ENCODE peak calls at places on chromosome 13, in ten cellular contexts. One of them, this sample, is unnamed.

GRCh38 chr13:101838305-101838835 is 385.9 kb downstream of the ITGBL1 start:
- DNase-seq in left kidney: peak
- DNase-seq in GOT3: no peak
- DNase-seq in ascending aorta: no peak
- DNase-seq in stimulated activated CD4-positive, alpha-beta T cell treated with anti-CD3 and anti-CD28 coated beads, Interleukin-12 subunit alpha, Interleukin-12 subunit beta, amount 100 ng/mL, for 4 hours: no peak
- DNase-seq in neural progenitor cell: no peak
- DNase-seq in CD4-positive, CD25-positive, alpha-beta regulatory T cell: no peak
- DNase-seq in mucosa of descending colon: no peak
- DNase-seq in EL: peak
- DNase-seq in EH: peak
- DNase-seq in this sample: no peak

GRCh38 chr13:91314888-91315287 is 32.6 kb upstream of the MIR17HG start:
- DNase-seq in left kidney: no peak
- DNase-seq in GOT3: no peak
- DNase-seq in ascending aorta: no peak
- DNase-seq in stimulated activated CD4-positive, alpha-beta T cell treated with anti-CD3 and anti-CD28 coated beads, Interleukin-12 subunit alpha, Interleukin-12 subunit beta, amount 100 ng/mL, for 4 hours: no peak
- DNase-seq in neural progenitor cell: no peak
- DNase-seq in CD4-positive, CD25-positive, alpha-beta regulatory T cell: no peak
- DNase-seq in mucosa of descending colon: no peak
- DNase-seq in EL: no peak
- DNase-seq in EH: no peak
- DNase-seq in this sample: no peak

GRCh38 chr13:50994651-50995050 is 85.1 kb downstream of the RNASEH2B start:
- DNase-seq in left kidney: no peak
- DNase-seq in GOT3: no peak
- DNase-seq in ascending aorta: no peak
- DNase-seq in stimulated activated CD4-positive, alpha-beta T cell treated with anti-CD3 and anti-CD28 coated beads, Interleukin-12 subunit alpha, Interleukin-12 subunit beta, amount 100 ng/mL, for 4 hours: no peak
- DNase-seq in neural progenitor cell: no peak
- DNase-seq in CD4-positive, CD25-positive, alpha-beta regulatory T cell: no peak
- DNase-seq in mucosa of descending colon: no peak
- DNase-seq in EL: no peak
- DNase-seq in EH: no peak
- DNase-seq in this sample: no peak

GRCh38 chr13:74768521-74769090 is 634.4 kb upstream of the KLF12 start:
- DNase-seq in left kidney: no peak
- DNase-seq in GOT3: no peak
- DNase-seq in ascending aorta: no peak
- DNase-seq in stimulated activated CD4-positive, alpha-beta T cell treated with anti-CD3 and anti-CD28 coated beads, Interleukin-12 subunit alpha, Interleukin-12 subunit beta, amount 100 ng/mL, for 4 hours: no peak
- DNase-seq in neural progenitor cell: no peak
- DNase-seq in CD4-positive, CD25-positive, alpha-beta regulatory T cell: no peak
- DNase-seq in mucosa of descending colon: no peak
- DNase-seq in EL: peak
- DNase-seq in EH: peak
- DNase-seq in this sample: no peak

GRCh38 chr13:68110178-68110768 is 880.1 kb upstream of the PCDH9 start:
- DNase-seq in left kidney: no peak
- DNase-seq in GOT3: no peak
- DNase-seq in ascending aorta: no peak
- DNase-seq in stimulated activated CD4-positive, alpha-beta T cell treated with anti-CD3 and anti-CD28 coated beads, Interleukin-12 subunit alpha, Interleukin-12 subunit beta, amount 100 ng/mL, for 4 hours: no peak
- DNase-seq in neural progenitor cell: no peak
- DNase-seq in CD4-positive, CD25-positive, alpha-beta regulatory T cell: no peak
- DNase-seq in mucosa of descending colon: no peak
- DNase-seq in EL: no peak
- DNase-seq in EH: no peak
- DNase-seq in this sample: no peak

GRCh38 chr13:66887088-66887487 is 343.0 kb downstream of the PCDH9 start:
- DNase-seq in left kidney: peak
- DNase-seq in GOT3: no peak
- DNase-seq in ascending aorta: no peak
- DNase-seq in stimulated activated CD4-positive, alpha-beta T cell treated with anti-CD3 and anti-CD28 coated beads, Interleukin-12 subunit alpha, Interleukin-12 subunit beta, amount 100 ng/mL, for 4 hours: no peak
- DNase-seq in neural progenitor cell: no peak
- DNase-seq in CD4-positive, CD25-positive, alpha-beta regulatory T cell: no peak
- DNase-seq in mucosa of descending colon: no peak
- DNase-seq in EL: no peak
- DNase-seq in EH: peak
- DNase-seq in this sample: no peak

GRCh38 chr13:113548778-113549621 is 35.6 kb upstream of the TFDP1 start:
- DNase-seq in left kidney: peak
- DNase-seq in GOT3: no peak
- DNase-seq in ascending aorta: peak
- DNase-seq in stimulated activated CD4-positive, alpha-beta T cell treated with anti-CD3 and anti-CD28 coated beads, Interleukin-12 subunit alpha, Interleukin-12 subunit beta, amount 100 ng/mL, for 4 hours: no peak
- DNase-seq in neural progenitor cell: no peak
- DNase-seq in CD4-positive, CD25-positive, alpha-beta regulatory T cell: no peak
- DNase-seq in mucosa of descending colon: no peak
- DNase-seq in EL: no peak
- DNase-seq in EH: peak
- DNase-seq in this sample: no peak

GRCh38 chr13:110436276-110436675 is 125.2 kb downstream of the RAB20 start:
- DNase-seq in left kidney: no peak
- DNase-seq in GOT3: no peak
- DNase-seq in ascending aorta: no peak
- DNase-seq in stimulated activated CD4-positive, alpha-beta T cell treated with anti-CD3 and anti-CD28 coated beads, Interleukin-12 subunit alpha, Interleukin-12 subunit beta, amount 100 ng/mL, for 4 hours: no peak
- DNase-seq in neural progenitor cell: no peak
- DNase-seq in CD4-positive, CD25-positive, alpha-beta regulatory T cell: no peak
- DNase-seq in mucosa of descending colon: no peak
- DNase-seq in EL: no peak
- DNase-seq in EH: peak
- DNase-seq in this sample: peak

GRCh38 chr13:27261376-27261775 is 9.3 kb upstream of the RASL11A start:
- DNase-seq in left kidney: peak
- DNase-seq in GOT3: no peak
- DNase-seq in ascending aorta: no peak
- DNase-seq in stimulated activated CD4-positive, alpha-beta T cell treated with anti-CD3 and anti-CD28 coated beads, Interleukin-12 subunit alpha, Interleukin-12 subunit beta, amount 100 ng/mL, for 4 hours: no peak
- DNase-seq in neural progenitor cell: no peak
- DNase-seq in CD4-positive, CD25-positive, alpha-beta regulatory T cell: no peak
- DNase-seq in mucosa of descending colon: no peak
- DNase-seq in EL: peak
- DNase-seq in EH: peak
- DNase-seq in this sample: no peak

GRCh38 chr13:107291875-107292274 is 723.9 kb upstream of the ARGLU1 start:
- DNase-seq in left kidney: no peak
- DNase-seq in GOT3: no peak
- DNase-seq in ascending aorta: no peak
- DNase-seq in stimulated activated CD4-positive, alpha-beta T cell treated with anti-CD3 and anti-CD28 coated beads, Interleukin-12 subunit alpha, Interleukin-12 subunit beta, amount 100 ng/mL, for 4 hours: no peak
- DNase-seq in neural progenitor cell: no peak
- DNase-seq in CD4-positive, CD25-positive, alpha-beta regulatory T cell: no peak
- DNase-seq in mucosa of descending colon: no peak
- DNase-seq in EL: no peak
- DNase-seq in EH: no peak
- DNase-seq in this sample: no peak

GRCh38 chr13:24528816-24529398 is 16.3 kb upstream of the PARP4 start:
- DNase-seq in left kidney: no peak
- DNase-seq in GOT3: no peak
- DNase-seq in ascending aorta: no peak
- DNase-seq in stimulated activated CD4-positive, alpha-beta T cell treated with anti-CD3 and anti-CD28 coated beads, Interleukin-12 subunit alpha, Interleukin-12 subunit beta, amount 100 ng/mL, for 4 hours: no peak
- DNase-seq in neural progenitor cell: no peak
- DNase-seq in CD4-positive, CD25-positive, alpha-beta regulatory T cell: no peak
- DNase-seq in mucosa of descending colon: no peak
- DNase-seq in EL: no peak
- DNase-seq in EH: no peak
- DNase-seq in this sample: no peak

GRCh38 chr13:46160474-46161066 is 21.4 kb downstream of the LCP1 start:
- DNase-seq in left kidney: peak
- DNase-seq in GOT3: no peak
- DNase-seq in ascending aorta: no peak
- DNase-seq in stimulated activated CD4-positive, alpha-beta T cell treated with anti-CD3 and anti-CD28 coated beads, Interleukin-12 subunit alpha, Interleukin-12 subunit beta, amount 100 ng/mL, for 4 hours: no peak
- DNase-seq in neural progenitor cell: peak
- DNase-seq in CD4-positive, CD25-positive, alpha-beta regulatory T cell: peak
- DNase-seq in mucosa of descending colon: no peak
- DNase-seq in EL: peak
- DNase-seq in EH: peak
- DNase-seq in this sample: peak

GRCh38 chr13:43251967-43252366 is 228.6 kb downstream of the DNAJC15 start:
- DNase-seq in left kidney: no peak
- DNase-seq in GOT3: no peak
- DNase-seq in ascending aorta: no peak
- DNase-seq in stimulated activated CD4-positive, alpha-beta T cell treated with anti-CD3 and anti-CD28 coated beads, Interleukin-12 subunit alpha, Interleukin-12 subunit beta, amount 100 ng/mL, for 4 hours: no peak
- DNase-seq in neural progenitor cell: no peak
- DNase-seq in CD4-positive, CD25-positive, alpha-beta regulatory T cell: no peak
- DNase-seq in mucosa of descending colon: no peak
- DNase-seq in EL: no peak
- DNase-seq in EH: no peak
- DNase-seq in this sample: no peak

GRCh38 chr13:28532226-28533048 is 37.5 kb upstream of the FLT1 start:
- DNase-seq in left kidney: peak
- DNase-seq in GOT3: no peak
- DNase-seq in ascending aorta: no peak
- DNase-seq in stimulated activated CD4-positive, alpha-beta T cell treated with anti-CD3 and anti-CD28 coated beads, Interleukin-12 subunit alpha, Interleukin-12 subunit beta, amount 100 ng/mL, for 4 hours: no peak
- DNase-seq in neural progenitor cell: peak
- DNase-seq in CD4-positive, CD25-positive, alpha-beta regulatory T cell: no peak
- DNase-seq in mucosa of descending colon: peak
- DNase-seq in EL: peak
- DNase-seq in EH: peak
- DNase-seq in this sample: peak

GRCh38 chr13:46071590-46072249 is 19.2 kb upstream of the ZC3H13 start:
- DNase-seq in left kidney: no peak
- DNase-seq in GOT3: no peak
- DNase-seq in ascending aorta: no peak
- DNase-seq in stimulated activated CD4-positive, alpha-beta T cell treated with anti-CD3 and anti-CD28 coated beads, Interleukin-12 subunit alpha, Interleukin-12 subunit beta, amount 100 ng/mL, for 4 hours: no peak
- DNase-seq in neural progenitor cell: no peak
- DNase-seq in CD4-positive, CD25-positive, alpha-beta regulatory T cell: no peak
- DNase-seq in mucosa of descending colon: no peak
- DNase-seq in EL: no peak
- DNase-seq in EH: no peak
- DNase-seq in this sample: no peak

GRCh38 chr13:99847318-99847750 is 124.2 kb downstream of the ZIC5 start:
- DNase-seq in left kidney: peak
- DNase-seq in GOT3: no peak
- DNase-seq in ascending aorta: no peak
- DNase-seq in stimulated activated CD4-positive, alpha-beta T cell treated with anti-CD3 and anti-CD28 coated beads, Interleukin-12 subunit alpha, Interleukin-12 subunit beta, amount 100 ng/mL, for 4 hours: no peak
- DNase-seq in neural progenitor cell: no peak
- DNase-seq in CD4-positive, CD25-positive, alpha-beta regulatory T cell: no peak
- DNase-seq in mucosa of descending colon: no peak
- DNase-seq in EL: no peak
- DNase-seq in EH: no peak
- DNase-seq in this sample: no peak

GRCh38 chr13:94548382-94549240 is 47.3 kb downstream of the TGDS start:
- DNase-seq in left kidney: peak
- DNase-seq in GOT3: no peak
- DNase-seq in ascending aorta: no peak
- DNase-seq in stimulated activated CD4-positive, alpha-beta T cell treated with anti-CD3 and anti-CD28 coated beads, Interleukin-12 subunit alpha, Interleukin-12 subunit beta, amount 100 ng/mL, for 4 hours: peak
- DNase-seq in neural progenitor cell: peak
- DNase-seq in CD4-positive, CD25-positive, alpha-beta regulatory T cell: no peak
- DNase-seq in mucosa of descending colon: peak
- DNase-seq in EL: peak
- DNase-seq in EH: peak
- DNase-seq in this sample: peak

GRCh38 chr13:84917252-84917878 is 881.9 kb downstream of the SLITRK6 start:
- DNase-seq in left kidney: peak
- DNase-seq in GOT3: no peak
- DNase-seq in ascending aorta: no peak
- DNase-seq in stimulated activated CD4-positive, alpha-beta T cell treated with anti-CD3 and anti-CD28 coated beads, Interleukin-12 subunit alpha, Interleukin-12 subunit beta, amount 100 ng/mL, for 4 hours: no peak
- DNase-seq in neural progenitor cell: no peak
- DNase-seq in CD4-positive, CD25-positive, alpha-beta regulatory T cell: no peak
- DNase-seq in mucosa of descending colon: no peak
- DNase-seq in EL: peak
- DNase-seq in EH: peak
- DNase-seq in this sample: peak

GRCh38 chr13:103772576-103772975 is 706.4 kb upstream of the SLC10A2 start:
- DNase-seq in left kidney: no peak
- DNase-seq in GOT3: no peak
- DNase-seq in ascending aorta: no peak
- DNase-seq in stimulated activated CD4-positive, alpha-beta T cell treated with anti-CD3 and anti-CD28 coated beads, Interleukin-12 subunit alpha, Interleukin-12 subunit beta, amount 100 ng/mL, for 4 hours: no peak
- DNase-seq in neural progenitor cell: no peak
- DNase-seq in CD4-positive, CD25-positive, alpha-beta regulatory T cell: no peak
- DNase-seq in mucosa of descending colon: no peak
- DNase-seq in EL: no peak
- DNase-seq in EH: no peak
- DNase-seq in this sample: no peak

GRCh38 chr13:24784319-24784718 is 20.4 kb downstream of the RNF17 start:
- DNase-seq in left kidney: no peak
- DNase-seq in GOT3: no peak
- DNase-seq in ascending aorta: no peak
- DNase-seq in stimulated activated CD4-positive, alpha-beta T cell treated with anti-CD3 and anti-CD28 coated beads, Interleukin-12 subunit alpha, Interleukin-12 subunit beta, amount 100 ng/mL, for 4 hours: no peak
- DNase-seq in neural progenitor cell: no peak
- DNase-seq in CD4-positive, CD25-positive, alpha-beta regulatory T cell: no peak
- DNase-seq in mucosa of descending colon: no peak
- DNase-seq in EL: no peak
- DNase-seq in EH: no peak
- DNase-seq in this sample: no peak

GRCh38 chr13:78137404-78138142 is 218.9 kb upstream of the EDNRB start:
- DNase-seq in left kidney: peak
- DNase-seq in GOT3: no peak
- DNase-seq in ascending aorta: no peak
- DNase-seq in stimulated activated CD4-positive, alpha-beta T cell treated with anti-CD3 and anti-CD28 coated beads, Interleukin-12 subunit alpha, Interleukin-12 subunit beta, amount 100 ng/mL, for 4 hours: no peak
- DNase-seq in neural progenitor cell: peak
- DNase-seq in CD4-positive, CD25-positive, alpha-beta regulatory T cell: peak
- DNase-seq in mucosa of descending colon: peak
- DNase-seq in EL: peak
- DNase-seq in EH: peak
- DNase-seq in this sample: peak

GRCh38 chr13:32277838-32278237 is 37.3 kb downstream of the ZAR1L start:
- DNase-seq in left kidney: no peak
- DNase-seq in GOT3: no peak
- DNase-seq in ascending aorta: no peak
- DNase-seq in stimulated activated CD4-positive, alpha-beta T cell treated with anti-CD3 and anti-CD28 coated beads, Interleukin-12 subunit alpha, Interleukin-12 subunit beta, amount 100 ng/mL, for 4 hours: no peak
- DNase-seq in neural progenitor cell: no peak
- DNase-seq in CD4-positive, CD25-positive, alpha-beta regulatory T cell: no peak
- DNase-seq in mucosa of descending colon: no peak
- DNase-seq in EL: no peak
- DNase-seq in EH: no peak
- DNase-seq in this sample: no peak

GRCh38 chr13:101140087-101140770 is 276.1 kb downstream of the NALCN start:
- DNase-seq in left kidney: no peak
- DNase-seq in GOT3: no peak
- DNase-seq in ascending aorta: no peak
- DNase-seq in stimulated activated CD4-positive, alpha-beta T cell treated with anti-CD3 and anti-CD28 coated beads, Interleukin-12 subunit alpha, Interleukin-12 subunit beta, amount 100 ng/mL, for 4 hours: no peak
- DNase-seq in neural progenitor cell: no peak
- DNase-seq in CD4-positive, CD25-positive, alpha-beta regulatory T cell: no peak
- DNase-seq in mucosa of descending colon: no peak
- DNase-seq in EL: no peak
- DNase-seq in EH: no peak
- DNase-seq in this sample: no peak

GRCh38 chr13:98293103-98293502 is 116.0 kb upstream of the RNF113B start:
- DNase-seq in left kidney: peak
- DNase-seq in GOT3: no peak
- DNase-seq in ascending aorta: no peak
- DNase-seq in stimulated activated CD4-positive, alpha-beta T cell treated with anti-CD3 and anti-CD28 coated beads, Interleukin-12 subunit alpha, Interleukin-12 subunit beta, amount 100 ng/mL, for 4 hours: no peak
- DNase-seq in neural progenitor cell: no peak
- DNase-seq in CD4-positive, CD25-positive, alpha-beta regulatory T cell: no peak
- DNase-seq in mucosa of descending colon: no peak
- DNase-seq in EL: no peak
- DNase-seq in EH: peak
- DNase-seq in this sample: no peak

GRCh38 chr13:38577048-38577447 is 109.8 kb upstream of the FREM2 start:
- DNase-seq in left kidney: peak
- DNase-seq in GOT3: no peak
- DNase-seq in ascending aorta: no peak
- DNase-seq in stimulated activated CD4-positive, alpha-beta T cell treated with anti-CD3 and anti-CD28 coated beads, Interleukin-12 subunit alpha, Interleukin-12 subunit beta, amount 100 ng/mL, for 4 hours: no peak
- DNase-seq in neural progenitor cell: peak
- DNase-seq in CD4-positive, CD25-positive, alpha-beta regulatory T cell: no peak
- DNase-seq in mucosa of descending colon: no peak
- DNase-seq in EL: peak
- DNase-seq in EH: no peak
- DNase-seq in this sample: peak

GRCh38 chr13:96119921-96120320 is 30.0 kb downstream of the HS6ST3 start:
- DNase-seq in left kidney: no peak
- DNase-seq in GOT3: no peak
- DNase-seq in ascending aorta: no peak
- DNase-seq in stimulated activated CD4-positive, alpha-beta T cell treated with anti-CD3 and anti-CD28 coated beads, Interleukin-12 subunit alpha, Interleukin-12 subunit beta, amount 100 ng/mL, for 4 hours: no peak
- DNase-seq in neural progenitor cell: no peak
- DNase-seq in CD4-positive, CD25-positive, alpha-beta regulatory T cell: no peak
- DNase-seq in mucosa of descending colon: no peak
- DNase-seq in EL: no peak
- DNase-seq in EH: no peak
- DNase-seq in this sample: no peak

GRCh38 chr13:20193142-20193923 is 595 bp upstream of the GJB2 start:
- DNase-seq in left kidney: peak
- DNase-seq in GOT3: no peak
- DNase-seq in ascending aorta: no peak
- DNase-seq in stimulated activated CD4-positive, alpha-beta T cell treated with anti-CD3 and anti-CD28 coated beads, Interleukin-12 subunit alpha, Interleukin-12 subunit beta, amount 100 ng/mL, for 4 hours: no peak
- DNase-seq in neural progenitor cell: peak
- DNase-seq in CD4-positive, CD25-positive, alpha-beta regulatory T cell: peak
- DNase-seq in mucosa of descending colon: peak
- DNase-seq in EL: no peak
- DNase-seq in EH: peak
- DNase-seq in this sample: no peak

GRCh38 chr13:36096411-36097184 is 34.6 kb downstream of the DCLK1 start:
- DNase-seq in left kidney: peak
- DNase-seq in GOT3: no peak
- DNase-seq in ascending aorta: no peak
- DNase-seq in stimulated activated CD4-positive, alpha-beta T cell treated with anti-CD3 and anti-CD28 coated beads, Interleukin-12 subunit alpha, Interleukin-12 subunit beta, amount 100 ng/mL, for 4 hours: no peak
- DNase-seq in neural progenitor cell: no peak
- DNase-seq in CD4-positive, CD25-positive, alpha-beta regulatory T cell: no peak
- DNase-seq in mucosa of descending colon: no peak
- DNase-seq in EL: peak
- DNase-seq in EH: peak
- DNase-seq in this sample: peak